ENCODE peak calls at places on chromosomes 3 and 15, in six cellular contexts. H is epithelial cell of esophagus, Y is pons, F is glutamatergic neuron, B is colonic mucosa, Q is T-helper 17 cell. U is an unnamed sample.

GRCh38 chr3:118089563-118089962 is 945.1 kb downstream of the IGSF11 start:
- DNase-seq in H (peak), Y (no peak), F (no peak), B (no peak), Q (no peak), U (no peak)

GRCh38 chr15:31489801-31490646 is 163.4 kb downstream of the KLF13 start:
- DNase-seq in H (peak), Y (peak), F (no peak), B (peak), Q (no peak), U (no peak)

GRCh38 chr15:58758141-58758540 is 8.6 kb upstream of the ADAM10 start:
- DNase-seq in H (peak), Y (peak), F (no peak), B (no peak), Q (no peak), U (no peak)

GRCh38 chr3:150798122-150798618 is 35.2 kb upstream of the SIAH2 start:
- DNase-seq in H (no peak), Y (no peak), F (no peak), B (no peak), Q (no peak), U (no peak)

GRCh38 chr15:63114465-63114864 is 7.2 kb upstream of the LACTB start:
- DNase-seq in H (no peak), Y (no peak), F (no peak), B (no peak), Q (no peak), U (no peak)

GRCh38 chr15:67796196-67796699 is 29.1 kb upstream of the SKOR1 start:
- DNase-seq in H (no peak), Y (no peak), F (no peak), B (no peak), Q (no peak), U (no peak)

GRCh38 chr3:13655074-13655913 is 106.4 kb downstream of the FBLN2 start:
- DNase-seq in H (peak), Y (no peak), F (peak), B (no peak), Q (peak), U (peak)

GRCh38 chr3:124115279-124115678 is 123.4 kb upstream of the ROPN1 start:
- DNase-seq in H (no peak), Y (no peak), F (no peak), B (no peak), Q (no peak), U (no peak)

GRCh38 chr3:9780451-9780797 is 10.7 kb upstream of the CAMK1 start:
- DNase-seq in H (no peak), Y (no peak), F (no peak), B (no peak), Q (no peak), U (no peak)

GRCh38 chr3:48410205-48411040 is 19.5 kb downstream of the PLXNB1 start:
- DNase-seq in H (no peak), Y (no peak), F (peak), B (peak), Q (peak), U (peak)

GRCh38 chr3:51722362-51722761 is 15.5 kb downstream of the GRM2 start:
- DNase-seq in H (no peak), Y (no peak), F (no peak), B (no peak), Q (no peak), U (no peak)

GRCh38 chr3:49098429-49098828 is 4.6 kb upstream of the QRICH1 start:
- DNase-seq in H (peak), Y (no peak), F (no peak), B (no peak), Q (no peak), U (no peak)

GRCh38 chr3:38317186-38317759 is 29.3 kb upstream of the XYLB start:
- DNase-seq in H (no peak), Y (no peak), F (no peak), B (no peak), Q (no peak), U (no peak)

GRCh38 chr3:184040010-184040409 is 8.5 kb downstream of the HTR3D start:
- DNase-seq in H (peak), Y (no peak), F (peak), B (no peak), Q (no peak), U (peak)

GRCh38 chr15:47688573-47689086 is 28.7 kb upstream of the SEMA6D start:
- DNase-seq in H (peak), Y (no peak), F (no peak), B (no peak), Q (no peak), U (no peak)

GRCh38 chr15:43268111-43269105 is 1.7 kb upstream of the TGM5 start:
- DNase-seq in H (peak), Y (no peak), F (no peak), B (no peak), Q (no peak), U (peak)

GRCh38 chr15:78875107-78875914 is 2.6 kb downstream of the MORF4L1 start:
- DNase-seq in H (no peak), Y (no peak), F (no peak), B (no peak), Q (no peak), U (no peak)

GRCh38 chr3:15630646-15631350 is 29.3 kb downstream of the BTD start:
- DNase-seq in H (peak), Y (peak), F (no peak), B (no peak), Q (no peak), U (no peak)

GRCh38 chr3:152466784-152467183 is 198.1 kb downstream of the MBNL1 start:
- DNase-seq in H (peak), Y (peak), F (no peak), B (no peak), Q (no peak), U (no peak)

GRCh38 chr3:179071161-179071568 is 444 bp downstream of the ZMAT3 start:
- DNase-seq in H (peak), Y (peak), F (no peak), B (peak), Q (peak), U (peak)

GRCh38 chr3:196988241-196989029 is 19.8 kb upstream of the PIGZ start:
- DNase-seq in H (peak), Y (no peak), F (no peak), B (peak), Q (no peak), U (peak)

GRCh38 chr3:126132751-126133511 is 47.5 kb downstream of the ALDH1L1 start:
- DNase-seq in H (peak), Y (no peak), F (no peak), B (peak), Q (peak), U (peak)

GRCh38 chr15:98330692-98331435 is 317.5 kb upstream of the IGF1R start:
- DNase-seq in H (no peak), Y (no peak), F (no peak), B (no peak), Q (no peak), U (no peak)

GRCh38 chr15:56982987-56983386 is 64.5 kb downstream of the TCF12 start:
- DNase-seq in H (no peak), Y (no peak), F (no peak), B (no peak), Q (no peak), U (no peak)

GRCh38 chr3:169362261-169362660 is 301.3 kb downstream of the MECOM start:
- DNase-seq in H (peak), Y (no peak), F (no peak), B (peak), Q (no peak), U (no peak)

GRCh38 chr3:127158614-127159221 is 34.2 kb upstream of the PRR23E start:
- DNase-seq in H (peak), Y (no peak), F (no peak), B (no peak), Q (no peak), U (peak)

GRCh38 chr15:34855893-34856292 is 60.5 kb upstream of the ACTC1 start:
- DNase-seq in H (peak), Y (peak), F (no peak), B (no peak), Q (no peak), U (no peak)

GRCh38 chr3:57572096-57572495 is 16.0 kb downstream of the PDE12 start:
- DNase-seq in H (no peak), Y (no peak), F (no peak), B (no peak), Q (no peak), U (no peak)

GRCh38 chr3:35936571-35936970 is 297.2 kb downstream of the ARPP21 start:
- DNase-seq in H (peak), Y (no peak), F (no peak), B (no peak), Q (no peak), U (no peak)

GRCh38 chr15:57460208-57460816 is 84.0 kb downstream of the CGNL1 start:
- DNase-seq in H (no peak), Y (no peak), F (no peak), B (no peak), Q (no peak), U (no peak)

U was measured in WERI-Rb-1.